ENCODE peak calls at places on chromosomes 4 and X, in five cellular contexts. Q, L, S, V and G are unnamed samples.

GRCh38 chr4:76670631-76671030 is 227.3 kb downstream of the SOWAHB start:
- DNase-seq in Q (no peak), L (no peak), S (no peak), V (no peak), G (no peak)

GRCh38 chr4:108141213-108142045 is 27.3 kb downstream of the LEF1 start:
- DNase-seq in Q (no peak), L (no peak), S (no peak), V (no peak), G (no peak)

GRCh38 chr4:143700420-143701352 is at the start of gene FREM3:
- DNase-seq in Q (no peak), L (no peak), S (peak; percentile 33), V (no peak), G (no peak)

GRCh38 chr4:15673337-15673736 is 8.3 kb upstream of the FAM200B start:
- DNase-seq in Q (no peak), L (no peak), S (no peak), V (no peak), G (no peak)

GRCh38 chrX:143648705-143649104 is 12.8 kb upstream of the SLITRK4 start:
- DNase-seq in Q (no peak), L (no peak), S (no peak), V (no peak), G (no peak)

GRCh38 chr4:142396279-142396678 is 449.8 kb downstream of the INPP4B start:
- DNase-seq in Q (no peak), L (no peak), S (no peak), V (no peak), G (no peak)

GRCh38 chr4:38805530-38806145 is 1.0 kb upstream of the TLR1 start:
- DNase-seq in Q (peak; percentile 98), L (no peak), S (no peak), V (no peak), G (no peak)

GRCh38 chr4:81039351-81040174 is 9.1 kb downstream of the BMP3 start:
- DNase-seq in Q (no peak), L (no peak), S (no peak), V (no peak), G (no peak)

GRCh38 chr4:55181606-55182005 is 56.2 kb upstream of the KDR start:
- DNase-seq in Q (no peak), L (no peak), S (no peak), V (no peak), G (no peak)

GRCh38 chrX:150365953-150366911 is 3.1 kb downstream of the MAMLD1 start:
- DNase-seq in Q (no peak), L (no peak), S (no peak), V (peak; percentile 10), G (no peak)

GRCh38 chrX:109347618-109348017 is 134.3 kb downstream of the GUCY2F start:
- DNase-seq in Q (no peak), L (no peak), S (no peak), V (no peak), G (peak; percentile 19)

GRCh38 chr4:5979981-5980380 is 38.2 kb downstream of the C4orf50 start:
- DNase-seq in Q (no peak), L (no peak), S (peak; percentile 56), V (peak; percentile 22), G (peak; percentile 7)

GRCh38 chr4:185534850-185535761 is at the start of gene PDLIM3:
- DNase-seq in Q (no peak), L (peak; percentile 27), S (no peak), V (peak; percentile 70), G (peak; percentile 12)

GRCh38 chr4:107740381-107740780 is 20.3 kb upstream of the PAPSS1 start:
- DNase-seq in Q (no peak), L (no peak), S (no peak), V (no peak), G (no peak)

GRCh38 chr4:85084371-85085170 is 118.1 kb upstream of the WDFY3 start:
- DNase-seq in Q (no peak), L (peak; percentile 60), S (no peak), V (peak; percentile 12), G (peak; percentile 75)

GRCh38 chrX:68234171-68234910 is 199.0 kb downstream of the OPHN1 start:
- DNase-seq in Q (no peak), L (no peak), S (no peak), V (no peak), G (no peak)

GRCh38 chr4:129261584-129261983 is 165.6 kb downstream of the C4orf33 start:
- DNase-seq in Q (no peak), L (no peak), S (no peak), V (no peak), G (no peak)

DNA sequence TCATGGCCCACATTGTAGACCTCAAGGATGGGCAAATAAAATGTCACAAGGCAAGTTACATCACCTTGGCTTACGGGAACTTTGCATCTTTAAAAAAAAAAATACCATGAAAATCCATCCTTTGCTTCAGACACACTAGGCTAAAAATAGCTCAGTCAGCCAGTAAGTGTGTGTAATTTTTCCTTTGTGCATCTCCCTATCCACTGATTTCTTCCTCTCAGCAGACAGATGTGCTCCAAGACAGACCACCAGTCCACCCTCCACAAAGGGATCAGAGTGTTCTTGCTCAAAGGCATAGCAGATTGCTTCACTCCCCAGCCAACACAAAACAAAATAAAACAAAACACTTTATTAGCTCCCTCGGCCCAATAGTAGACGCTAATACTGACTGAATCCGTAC is 14.6 kb downstream of the LDB2 start:
- DNase-seq in Q (no peak), L (no peak), S (no peak), V (no peak), G (no peak)
- TF ChIP-seq ZNF274 in Q (no peak), L (no peak), S (no peak), V (no peak), G (no peak)

DNA sequence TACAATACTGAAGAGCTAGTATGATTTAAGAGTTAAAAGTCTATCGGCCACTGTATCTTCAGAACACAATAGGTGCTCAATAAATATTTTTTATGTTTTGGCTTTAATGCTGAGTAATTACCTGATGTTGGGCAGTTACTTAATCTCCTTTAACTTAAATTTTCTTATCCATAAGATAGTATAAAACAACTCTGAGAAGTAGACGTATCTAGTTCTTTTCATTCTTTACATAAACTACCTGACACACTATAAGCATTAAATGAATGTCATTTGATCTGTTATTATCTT is 22.9 kb downstream of the ELF2 start:
- DNase-seq in Q (no peak), L (no peak), S (no peak), V (no peak), G (no peak)
- H3K79me2 ChIP-seq in Q (no peaks in the 10 kb centered on the region), L (peaks cover 26% of the 10 kb centered on the region), S (no peaks in the 10 kb centered on the region), V (peaks cover 78% of the 10 kb centered on the region), G (no peaks in the 10 kb centered on the region)

GRCh38 chr4:48018112-48018511 is 1.5 kb downstream of the NIPAL1 start:
- DNase-seq in Q (no peak), L (no peak), S (no peak), V (no peak), G (no peak)

GRCh38 chr4:48015678-48016077 is 803 bp downstream of the CNGA1 start:
- DNase-seq in Q (no peak), L (no peak), S (no peak), V (no peak), G (no peak)

GRCh38 chr4:48016141-48017107 is at the start of the genes CNGA1 and NIPAL1:
- DNase-seq in Q (no peak), L (peak; percentile 66), S (peak; percentile 61), V (peak; percentile 91), G (peak; percentile 63)

GRCh38 chr4:48015216-48015615 is 1.3 kb downstream of the CNGA1 start:
- DNase-seq in Q (no peak), L (no peak), S (no peak), V (no peak), G (no peak)

GRCh38 chr4:48017108-48017527 is 546 bp downstream of the NIPAL1 start:
- DNase-seq in Q (no peak), L (no peak), S (no peak), V (peak; percentile 35), G (peak; percentile 51)
- TF ChIP-seq ZNF274 in Q (no peak), L (no peak), S (no peak), V (no peak), G (no peak)

DNA sequence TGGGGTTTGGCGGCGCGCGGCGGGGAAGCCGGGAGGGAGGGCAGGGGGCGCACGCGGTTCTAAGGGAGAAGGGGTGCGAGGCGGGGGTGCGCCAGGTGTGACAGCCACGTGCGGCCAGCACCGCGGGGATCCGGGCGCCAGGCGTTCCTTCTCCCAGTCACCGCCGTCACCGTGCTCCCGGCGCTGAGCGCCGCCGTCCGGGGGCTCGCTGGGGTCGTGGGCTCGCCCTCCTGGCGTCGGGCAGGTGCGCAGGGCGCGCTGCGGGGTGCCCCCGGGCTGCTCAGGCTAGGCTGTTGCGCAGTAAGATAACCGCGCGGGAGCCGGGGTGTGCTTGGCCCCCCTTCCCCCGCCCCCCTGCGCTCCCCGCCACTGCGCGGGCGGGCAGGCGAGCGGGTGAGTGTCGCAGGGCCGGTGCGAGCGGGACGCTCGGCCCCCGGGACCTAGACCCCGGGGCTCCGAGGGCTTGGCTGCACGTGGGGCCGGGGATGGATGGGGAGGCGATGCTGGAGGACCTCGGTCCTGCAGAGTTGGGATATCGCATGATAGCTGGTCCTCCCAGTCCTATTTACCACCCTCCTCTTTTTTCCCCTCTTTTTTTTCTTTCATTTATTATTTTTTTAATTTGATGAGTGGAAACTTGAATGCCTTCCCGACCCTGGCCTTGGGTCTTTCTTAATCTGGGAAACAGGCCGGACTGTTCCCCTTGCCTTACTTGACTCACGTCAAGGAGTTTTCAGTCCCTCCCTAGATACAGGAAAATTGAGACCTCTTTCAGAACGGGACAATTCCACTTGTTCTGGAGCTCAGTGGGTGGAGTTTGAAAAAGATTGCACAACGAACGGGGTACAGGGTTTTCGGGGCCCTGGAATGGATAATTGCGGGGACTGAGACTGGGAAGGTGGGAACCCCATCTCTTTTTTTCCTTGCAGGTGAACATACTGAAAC is 797 bp downstream of the TXLNG start:
- DNase-seq in Q (no peak), L (no peak), S (no peak), V (peak; percentile 62), G (no peak)
- H3K79me2 ChIP-seq in Q (peaks cover 37% of the 10 kb centered on the region), L (peaks cover 39% of the 10 kb centered on the region), S (peaks cover 13% of the 10 kb centered on the region), V (peaks cover 56% of the 10 kb centered on the region), G (peaks cover 53% of the 10 kb centered on the region)

DNA sequence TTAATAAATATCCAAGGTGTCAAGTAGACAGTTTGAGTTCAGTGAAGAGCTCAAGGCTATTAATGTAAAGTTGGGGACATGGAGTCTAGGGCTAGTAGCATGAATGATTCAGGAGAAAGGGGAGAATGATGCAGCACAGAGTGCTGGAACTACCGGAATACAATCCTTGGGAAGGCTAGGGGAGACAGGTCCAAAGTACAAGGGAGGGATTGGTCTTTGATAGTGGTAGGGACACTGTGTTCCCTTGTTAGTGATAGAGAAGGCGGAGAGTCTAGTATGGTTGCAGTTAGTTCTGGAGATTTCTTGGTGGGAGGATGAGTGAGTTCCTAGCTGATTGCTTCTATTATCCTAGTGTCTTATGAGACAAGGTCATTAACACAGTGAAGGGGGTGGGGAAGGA is 8.7 kb downstream of the GCNA start:
- DNase-seq in Q (no peak), L (peak; percentile 69), S (no peak), V (no peak), G (no peak)
- TF ChIP-seq ZNF274 in Q (no peak), L (no peak), S (no peak), V (no peak), G (no peak)

GRCh38 chr4:71689822-71690221 is 94.1 kb downstream of the GC start:
- DNase-seq in Q (no peak), L (no peak), S (no peak), V (no peak), G (no peak)
- H3K79me2 ChIP-seq in Q (no peaks in the 10 kb centered on the region), L (no peaks in the 10 kb centered on the region), S (no peaks in the 10 kb centered on the region), V (no peaks in the 10 kb centered on the region), G (no peaks in the 10 kb centered on the region)

GRCh38 chr4:169270156-169270809 is 473 bp downstream of the SH3RF1 start:
- DNase-seq in Q (no peak), L (no peak), S (no peak), V (peak; percentile 31), G (no peak)
- TF ChIP-seq ZNF274 in Q (no peak), L (no peak), S (no peak), V (no peak), G (no peak)